ENCODE peak calls at places on chromosomes 1 and 21, in seven cellular contexts. U is CD4-positive, alpha-beta T cell; P is CD8-positive, alpha-beta T cell; Z is prostate gland; H is fibroblast of lung; Y is mammary epithelial cell; J is ascending aorta. R is an unnamed sample.

GRCh38 chr1:145845514-145846161 is at the start of gene NUDT17:
- DNase-seq in U (peak; percentile 76), P (peak; percentile 69), Z (peak; percentile 80), H (peak; percentile 68), Y (peak; percentile 53), J (peak; percentile 17), R (peak; percentile 80)

GRCh38 chr1:85274969-85275453 is 1.4 kb downstream of the BCL10 start:
- DNase-seq in U (no peak), P (no peak), Z (no peak), H (peak; percentile 79), Y (peak; percentile 82), J (no peak), R (peak; percentile 59)

GRCh38 chr1:53145942-53146708 is 3.7 kb upstream of the SLC1A7 start:
- DNase-seq in U (no peak), P (no peak), Z (no peak), H (peak; percentile 100), Y (peak; percentile 43), J (no peak), R (peak; percentile 40)

GRCh38 chr1:23908453-23909341 is 4.5 kb downstream of the CNR2 start:
- DNase-seq in U (peak; percentile 3), P (no peak), Z (no peak), H (no peak), Y (no peak), J (no peak), R (no peak)

GRCh38 chr1:86259390-86259789 is 102.8 kb upstream of the COL24A1 start:
- DNase-seq in U (no peak), P (no peak), Z (no peak), H (peak; percentile 69), Y (no peak), J (no peak), R (no peak)

GRCh38 chr1:11272842-11273594 is at the start of gene UBIAD1:
- DNase-seq in U (peak; percentile 85), P (peak; percentile 84), Z (peak; percentile 81), H (peak; percentile 84), Y (peak; percentile 85), J (peak; percentile 39), R (peak; percentile 87)

GRCh38 chr1:221921936-221922335 is 180.0 kb upstream of the DUSP10 start:
- DNase-seq in U (no peak), P (no peak), Z (no peak), H (no peak), Y (peak; percentile 45), J (no peak), R (no peak)

GRCh38 chr1:230648114-230648513 is 5.8 kb downstream of the COG2 start:
- DNase-seq in U (no peak), P (no peak), Z (no peak), H (no peak), Y (no peak), J (no peak), R (no peak)

GRCh38 chr1:160658162-160658955 is 11.5 kb upstream of the SLAMF1 start:
- DNase-seq in U (no peak), P (no peak), Z (no peak), H (no peak), Y (no peak), J (no peak), R (no peak)

GRCh38 chr1:44261475-44261853 is 48.2 kb downstream of the DMAP1 start:
- DNase-seq in U (no peak), P (no peak), Z (no peak), H (no peak), Y (no peak), J (no peak), R (no peak)

GRCh38 chr21:42124826-42125570 is 53.9 kb downstream of the UMODL1 start:
- DNase-seq in U (no peak), P (no peak), Z (no peak), H (no peak), Y (no peak), J (no peak), R (no peak)

GRCh38 chr1:119655160-119655559 is 7.1 kb upstream of the ZNF697 start:
- DNase-seq in U (no peak), P (no peak), Z (no peak), H (no peak), Y (no peak), J (no peak), R (no peak)

GRCh38 chr1:82449671-82450070 is 648.9 kb downstream of the ADGRL2 start:
- DNase-seq in U (no peak), P (no peak), Z (no peak), H (peak; percentile 88), Y (no peak), J (no peak), R (no peak)

GRCh38 chr1:21077085-21077484 is 99.6 kb downstream of the EIF4G3 start:
- DNase-seq in U (no peak), P (no peak), Z (no peak), H (peak; percentile 46), Y (peak; percentile 38), J (no peak), R (no peak)

GRCh38 chr21:26106562-26106961 is 64.0 kb downstream of the APP start:
- DNase-seq in U (no peak), P (no peak), Z (no peak), H (no peak), Y (no peak), J (no peak), R (no peak)

GRCh38 chr1:218851601-218852000 is 322.1 kb upstream of the LYPLAL1 start:
- DNase-seq in U (no peak), P (no peak), Z (no peak), H (peak; percentile 73), Y (no peak), J (no peak), R (no peak)

GRCh38 chr1:117757668-117758067 is 151.8 kb downstream of the TENT5C start:
- DNase-seq in U (no peak), P (no peak), Z (no peak), H (peak; percentile 57), Y (no peak), J (no peak), R (no peak)

GRCh38 chr1:34746785-34747637 is 7.8 kb upstream of the GJB5 start:
- DNase-seq in U (no peak), P (no peak), Z (no peak), H (no peak), Y (no peak), J (no peak), R (no peak)

GRCh38 chr1:108670131-108670773 is 9.4 kb upstream of the HENMT1 start:
- DNase-seq in U (no peak), P (no peak), Z (no peak), H (no peak), Y (no peak), J (no peak), R (no peak)

GRCh38 chr21:41061701-41062100 is 106.3 kb upstream of the BACE2 start:
- DNase-seq in U (no peak), P (no peak), Z (no peak), H (no peak), Y (no peak), J (no peak), R (no peak)

GRCh38 chr1:219085082-219085481 is 88.6 kb upstream of the LYPLAL1 start:
- DNase-seq in U (no peak), P (no peak), Z (no peak), H (peak; percentile 87), Y (no peak), J (no peak), R (no peak)

GRCh38 chr1:220748091-220748934 is at the start of gene MTARC2:
- DNase-seq in U (no peak), P (no peak), Z (peak; percentile 90), H (peak; percentile 72), Y (peak; percentile 62), J (peak; percentile 44), R (peak; percentile 86)

GRCh38 chr1:182631058-182631677 is 27.0 kb upstream of the RGS16 start:
- DNase-seq in U (no peak), P (no peak), Z (no peak), H (no peak), Y (no peak), J (no peak), R (no peak)

GRCh38 chr1:43481481-43481880 is 27.8 kb upstream of the HYI start:
- DNase-seq in U (no peak), P (no peak), Z (no peak), H (no peak), Y (no peak), J (no peak), R (no peak)

GRCh38 chr1:59421232-59421920 is 124.5 kb downstream of the FGGY start:
- DNase-seq in U (no peak), P (no peak), Z (no peak), H (no peak), Y (no peak), J (no peak), R (no peak)
- H3K27ac ChIP-seq in U (no peak overlapping the region), P (no peak overlapping the region), Z (no peak overlapping the region), H (no peak overlapping the region), Y (no peak overlapping the region), J (no peak overlapping the region), R (no peak overlapping the region)

GRCh38 chr1:38926091-38926490 is 15.5 kb downstream of the RHBDL2 start:
- DNase-seq in U (no peak), P (no peak), Z (no peak), H (no peak), Y (no peak), J (no peak), R (no peak)
- H3K27ac ChIP-seq in U (no peak overlapping the region), P (no peak overlapping the region), Z (no peak overlapping the region), H (no peak overlapping the region), Y (no peak overlapping the region), J (no peak overlapping the region), R (no peak overlapping the region)

GRCh38 chr1:203447147-203447546 is 28.5 kb upstream of the PRELP start:
- DNase-seq in U (no peak), P (no peak), Z (no peak), H (no peak), Y (no peak), J (no peak), R (no peak)

GRCh38 chr1:203450541-203451149 is 25.0 kb upstream of the PRELP start:
- DNase-seq in U (no peak), P (no peak), Z (no peak), H (no peak), Y (no peak), J (no peak), R (no peak)

GRCh38 chr1:203451849-203452784 is 23.5 kb upstream of the PRELP start:
- DNase-seq in U (no peak), P (no peak), Z (no peak), H (no peak), Y (no peak), J (no peak), R (no peak)

GRCh38 chr1:203450016-203450415 is 25.6 kb upstream of the PRELP start:
- DNase-seq in U (no peak), P (no peak), Z (no peak), H (no peak), Y (no peak), J (no peak), R (no peak)

DNA sequence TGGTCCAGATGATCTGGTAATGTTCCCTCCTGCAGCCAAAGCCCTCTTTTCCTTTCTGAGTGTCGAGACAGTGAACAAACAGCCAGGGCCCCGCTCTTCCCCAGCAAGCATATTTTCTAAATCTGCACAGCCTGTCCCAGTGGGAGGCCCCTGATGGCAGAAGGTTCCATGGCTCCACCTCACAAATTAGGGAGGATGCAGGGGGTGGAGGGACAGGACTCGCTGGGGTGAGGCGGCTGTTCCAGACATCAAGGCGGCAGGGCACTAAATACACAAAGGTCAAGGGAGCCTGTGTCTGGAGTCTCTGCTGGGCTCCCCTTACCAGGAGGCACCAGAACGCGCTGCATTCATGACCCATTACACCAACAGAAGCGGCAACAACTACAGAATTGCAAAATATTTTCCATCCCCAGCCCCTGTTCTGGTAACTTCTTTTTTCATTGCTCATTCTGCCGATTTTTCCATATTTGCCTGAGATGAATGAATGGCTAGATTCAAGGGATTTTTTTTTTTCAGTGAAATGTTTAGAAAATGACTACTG is 27.0 kb upstream of the PRELP start:
- DNase-seq in U (no peak), P (no peak), Z (no peak), H (no peak), Y (no peak), J (no peak), R (no peak)
- H3K27ac ChIP-seq in U (no peak overlapping the region), P (no peak overlapping the region), Z (peak overlapping the region; percentile 27), H (no peak overlapping the region), Y (no peak overlapping the region), J (peak overlapping the region; percentile 41), R (no peak overlapping the region)

GRCh38 chr1:3212453-3213230 is 143.6 kb downstream of the PRDM16 start:
- DNase-seq in U (no peak), P (no peak), Z (no peak), H (no peak), Y (no peak), J (no peak), R (no peak)
- H3K27ac ChIP-seq in U (no peak overlapping the region), P (no peak overlapping the region), Z (no peak overlapping the region), H (no peak overlapping the region), Y (no peak overlapping the region), J (no peak overlapping the region), R (no peak overlapping the region)